ENCODE peak calls at places on chromosomes 2 and 18, in eight cellular contexts. K, D, M, X, L, Z, R and S are unnamed samples.

GRCh38 chr18:77056399-77057015 is 76.1 kb downstream of the MBP start:
- DNase-seq in K (peak; percentile 81), D (no peak), M (no peak), X (no peak), L (no peak), Z (no peak), R (no peak), S (no peak)

GRCh38 chr2:200308421-200309295 is 2.2 kb downstream of the SPATS2L start:
- DNase-seq in K (no peak), D (no peak), M (peak; percentile 7), X (no peak), L (no peak), Z (no peak), R (peak; percentile 44), S (peak; percentile 20)

GRCh38 chr18:36608107-36608506 is 220.7 kb downstream of the TPGS2 start:
- DNase-seq in K (no peak), D (no peak), M (no peak), X (no peak), L (no peak), Z (no peak), R (peak; percentile 26), S (no peak)

GRCh38 chr2:40957508-40957907 is 505.6 kb upstream of the SLC8A1 start:
- DNase-seq in K (peak; percentile 41), D (peak; percentile 10), M (peak; percentile 59), X (no peak), L (no peak), Z (no peak), R (peak; percentile 76), S (no peak)

GRCh38 chr2:237723613-237724012 is 75.0 kb upstream of the RBM44 start:
- DNase-seq in K (no peak), D (peak; percentile 59), M (peak; percentile 70), X (no peak), L (no peak), Z (peak; percentile 90), R (no peak), S (peak; percentile 67)

GRCh38 chr2:175228179-175228578 is 46.7 kb upstream of the ATP5MC3 start:
- DNase-seq in K (no peak), D (no peak), M (no peak), X (no peak), L (no peak), Z (no peak), R (no peak), S (no peak)

GRCh38 chr2:108268001-108268400 is 20.7 kb upstream of the SULT1C2 start:
- DNase-seq in K (no peak), D (no peak), M (no peak), X (peak; percentile 26), L (peak; percentile 21), Z (no peak), R (peak; percentile 51), S (no peak)

GRCh38 chr2:90221300-90221651 is 1529.8 kb downstream of the RPIA start:
- DNase-seq in K (no peak), D (no peak), M (peak; percentile 68), X (no peak), L (no peak), Z (no peak), R (no peak), S (no peak)

GRCh38 chr2:9984861-9985480 is 33.5 kb downstream of the GRHL1 start:
- DNase-seq in K (no peak), D (no peak), M (no peak), X (peak; percentile 68), L (peak; percentile 65), Z (no peak), R (no peak), S (no peak)

GRCh38 chr2:221848286-221848685 is 276.2 kb upstream of the EPHA4 start:
- DNase-seq in K (no peak), D (no peak), M (no peak), X (no peak), L (no peak), Z (no peak), R (no peak), S (no peak)

GRCh38 chr2:65199891-65200290 is 27.7 kb upstream of the ACTR2 start:
- DNase-seq in K (no peak), D (no peak), M (no peak), X (no peak), L (no peak), Z (no peak), R (no peak), S (no peak)

GRCh38 chr2:190804182-190804795 is 76.3 kb upstream of the GLS start:
- DNase-seq in K (no peak), D (no peak), M (no peak), X (no peak), L (no peak), Z (no peak), R (peak; percentile 63), S (no peak)

GRCh38 chr2:114442545-114442944 is at the start of gene DPP10:
- DNase-seq in K (no peak), D (no peak), M (peak; percentile 2), X (no peak), L (no peak), Z (peak; percentile 19), R (peak; percentile 8), S (no peak)

GRCh38 chr18:44789704-44790103 is 109.0 kb downstream of the SETBP1 start:
- DNase-seq in K (no peak), D (no peak), M (no peak), X (peak; percentile 33), L (no peak), Z (no peak), R (peak; percentile 35), S (no peak)

GRCh38 chr2:30611572-30611971 is 164.5 kb downstream of the LCLAT1 start:
- DNase-seq in K (no peak), D (no peak), M (no peak), X (peak; percentile 16), L (peak; percentile 19), Z (no peak), R (no peak), S (no peak)

GRCh38 chr2:158931577-158931976 is 36.9 kb upstream of the TANC1 start:
- DNase-seq in K (no peak), D (no peak), M (no peak), X (no peak), L (peak; percentile 34), Z (no peak), R (peak; percentile 71), S (peak; percentile 40)

GRCh38 chr18:11991021-11991770 is 9.9 kb downstream of the IMPA2 start:
- DNase-seq in K (no peak), D (no peak), M (no peak), X (no peak), L (no peak), Z (no peak), R (no peak), S (no peak)

GRCh38 chr2:238286551-238286950 is 1.9 kb downstream of the PER2 start:
- DNase-seq in K (peak; percentile 74), D (peak; percentile 50), M (no peak), X (peak; percentile 65), L (no peak), Z (peak; percentile 67), R (peak; percentile 76), S (peak; percentile 51)

GRCh38 chr2:240962371-240963064 is 35.9 kb upstream of the SNED1 start:
- DNase-seq in K (peak; percentile 61), D (peak; percentile 9), M (no peak), X (no peak), L (no peak), Z (peak; percentile 42), R (peak; percentile 29), S (no peak)

DNA sequence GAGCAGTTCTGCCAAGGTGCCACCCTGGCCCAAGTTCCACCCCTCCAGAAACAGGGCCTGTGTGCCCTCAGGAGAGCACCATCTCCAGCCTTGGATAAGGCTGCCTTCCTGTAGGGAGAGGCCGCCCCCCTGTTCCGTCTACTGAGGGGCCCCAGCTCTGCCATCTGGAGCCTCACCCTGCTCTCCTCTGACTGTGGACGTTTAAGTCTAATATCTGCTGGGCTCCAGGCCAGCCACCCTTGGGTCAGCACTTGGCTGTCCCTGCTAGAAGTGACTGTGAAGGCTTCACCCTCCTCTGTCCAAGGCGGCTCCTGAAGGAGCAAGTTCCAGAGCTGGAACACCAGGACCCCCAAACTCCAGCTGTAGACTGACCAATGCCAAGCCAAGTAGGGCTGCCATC is 26.3 kb downstream of the RHOB start:
- DNase-seq in K (no peak), D (no peak), M (no peak), X (no peak), L (no peak), Z (no peak), R (no peak), S (no peak)
- TF ChIP-seq CTCF in K (no peak), D (no peak), M (no peak), X (no peak), L (no peak), Z (no peak), R (no peak), S (no peak)

GRCh38 chr2:151973901-151974199 is 125.0 kb downstream of the CACNB4 start:
- DNase-seq in K (no peak), D (peak; percentile 18), M (no peak), X (no peak), L (no peak), Z (no peak), R (peak; percentile 8), S (no peak)
- H3K4me3 ChIP-seq in K (no peak overlapping the region), D (peak overlapping the region; percentile 9), M (no peak overlapping the region), X (no peak overlapping the region), L (no peak overlapping the region), Z (no peak overlapping the region), R (no peak overlapping the region), S (no peak overlapping the region)

DNA sequence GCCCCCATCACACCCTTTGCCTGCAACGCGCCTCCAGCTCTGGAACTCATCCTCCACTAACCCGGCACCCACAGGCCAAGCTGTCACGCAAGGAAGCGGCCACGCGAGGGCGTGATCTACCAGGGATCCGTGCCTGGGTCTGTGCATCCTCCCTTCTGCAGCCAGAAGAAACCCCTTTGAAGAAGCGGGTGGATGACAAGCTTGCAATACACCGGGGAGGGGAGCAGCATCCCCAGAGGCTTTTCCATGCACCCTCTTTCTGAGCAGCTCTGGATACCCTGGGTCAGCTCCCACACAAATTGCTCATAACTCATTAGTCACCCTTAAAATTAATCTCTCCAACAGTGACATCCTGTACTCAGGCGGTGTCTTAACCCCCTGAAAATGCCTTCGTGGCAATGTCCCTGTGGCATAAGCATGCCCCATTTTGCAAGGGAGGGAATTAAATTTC is 47.6 kb downstream of the PDCL3 start:
- DNase-seq in K (peak; percentile 64), D (peak; percentile 63), M (peak; percentile 50), X (no peak), L (no peak), Z (peak; percentile 54), R (peak; percentile 68), S (no peak)
- TF ChIP-seq CTCF in K (peak; percentile 57), D (peak; percentile 71), M (peak; percentile 77), X (peak; percentile 83), L (peak; percentile 90), Z (peak; percentile 45), R (peak; percentile 75), S (peak; percentile 77)

GRCh38 chr2:162317058-162317742 is 1.3 kb downstream of the IFIH1 start:
- DNase-seq in K (no peak), D (no peak), M (peak; percentile 30), X (no peak), L (no peak), Z (no peak), R (no peak), S (no peak)
- H3K4me3 ChIP-seq in K (peak overlapping the region; percentile 77), D (peak overlapping the region; percentile 78), M (peak overlapping the region; percentile 100), X (no peak overlapping the region), L (no peak overlapping the region), Z (peak overlapping the region; percentile 29), R (peak overlapping the region; percentile 79), S (peak overlapping the region; percentile 67)

GRCh38 chr2:102451968-102452367 is 21.1 kb upstream of the SLC9A4 start:
- DNase-seq in K (no peak), D (no peak), M (no peak), X (no peak), L (no peak), Z (no peak), R (no peak), S (no peak)
- TF ChIP-seq CTCF in K (no peak), D (no peak), M (no peak), X (no peak), L (no peak), Z (no peak), R (no peak), S (no peak)

GRCh38 chr2:47785986-47786385 is 3.0 kb downstream of the MSH6 start:
- DNase-seq in K (no peak), D (no peak), M (no peak), X (no peak), L (no peak), Z (no peak), R (no peak), S (no peak)
- H3K4me3 ChIP-seq in K (no peak overlapping the region), D (no peak overlapping the region), M (peak overlapping the region; percentile 100), X (no peak overlapping the region), L (no peak overlapping the region), Z (no peak overlapping the region), R (no peak overlapping the region), S (peak overlapping the region; percentile 2)